ENCODE peak calls at places on chromosomes 6 and 20, in eight cellular contexts. X is iris pigment epithelial cell; T is AG09309; Q is NCI-H1105; F is activated gamma-delta T cell treated with anti-CD3 and anti-CD28 coated beads, Interleukin-2, amount 50 U/mL, for 16 hours; Y is cardiac fibroblast; H is OCI-LY7; M is thoracic aorta. Z is an unnamed sample.

GRCh38 chr6:169640347-169640972 is 61.4 kb downstream of the WDR27 start:
- DNase-seq in X (no peak), T (peak; percentile 24), Q (no peak), F (no peak), Y (no peak), H (no peak), M (no peak), Z (no peak)

GRCh38 chr6:137808191-137808590 is 58.9 kb upstream of the TNFAIP3 start:
- DNase-seq in X (peak; percentile 48), T (no peak), Q (no peak), F (no peak), Y (peak; percentile 94), H (no peak), M (no peak), Z (no peak)

GRCh38 chr20:20736303-20736702 is 23.9 kb upstream of the RALGAPA2 start:
- DNase-seq in X (no peak), T (no peak), Q (no peak), F (no peak), Y (no peak), H (no peak), M (no peak), Z (no peak)

GRCh38 chr20:23683807-23684206 is 5.0 kb downstream of the CST4 start:
- DNase-seq in X (no peak), T (no peak), Q (no peak), F (no peak), Y (no peak), H (no peak), M (no peak), Z (no peak)

GRCh38 chr6:80550271-80550670 is 443.8 kb downstream of the BCKDHB start:
- DNase-seq in X (no peak), T (no peak), Q (no peak), F (no peak), Y (no peak), H (no peak), M (no peak), Z (no peak)

GRCh38 chr6:85186546-85187170 is 263.2 kb upstream of the NT5E start:
- DNase-seq in X (peak; percentile 59), T (peak; percentile 54), Q (no peak), F (no peak), Y (peak; percentile 72), H (no peak), M (no peak), Z (no peak)

GRCh38 chr20:642398-643174 is 10.4 kb downstream of the SRXN1 start:
- DNase-seq in X (no peak), T (no peak), Q (peak; percentile 31), F (no peak), Y (no peak), H (no peak), M (no peak), Z (no peak)

GRCh38 chr6:3585320-3585935 is 128.6 kb upstream of the SLC22A23 start:
- DNase-seq in X (peak; percentile 91), T (peak; percentile 86), Q (no peak), F (no peak), Y (peak; percentile 91), H (no peak), M (no peak), Z (no peak)

GRCh38 chr6:154931741-154932424 is 63.2 kb upstream of the TIAM2 start:
- DNase-seq in X (peak; percentile 81), T (no peak), Q (no peak), F (no peak), Y (peak; percentile 38), H (peak; percentile 31), M (no peak), Z (no peak)

GRCh38 chr6:88244721-88245120 is 78.6 kb upstream of the CNR1 start:
- DNase-seq in X (no peak), T (no peak), Q (no peak), F (no peak), Y (no peak), H (no peak), M (no peak), Z (no peak)